ENCODE peak calls at places on chromosome 13, in seven cellular contexts. One of them, this sample, is unnamed.

GRCh38 chr13:41492432-41493267 is 35.3 kb downstream of the RGCC start:
- DNase-seq in T-helper 9 cell: no peak
- DNase-seq in stromal cell of bone marrow: no peak
- DNase-seq in SW 1271: no peak
- DNase-seq in tibial nerve: no peak
- DNase-seq in stimulated activated naive CD8-positive, alpha-beta T cell treated with anti-CD3 and anti-CD28 coated beads, Interleukin-15, Interleukin-2, amounts not matched to agents 100 U/mL and 50 U/mL, for 24 hours: no peak
- DNase-seq in fibroblast of mammary gland: no peak
- DNase-seq in this sample: no peak

GRCh38 chr13:32503727-32504126 is 34.9 kb downstream of the N4BP2L2 start:
- DNase-seq in T-helper 9 cell: no peak
- DNase-seq in stromal cell of bone marrow: no peak
- DNase-seq in SW 1271: no peak
- DNase-seq in tibial nerve: no peak
- DNase-seq in stimulated activated naive CD8-positive, alpha-beta T cell treated with anti-CD3 and anti-CD28 coated beads, Interleukin-15, Interleukin-2, amounts not matched to agents 100 U/mL and 50 U/mL, for 24 hours: no peak
- DNase-seq in fibroblast of mammary gland: no peak
- DNase-seq in this sample: no peak

GRCh38 chr13:32135655-32136054 is 104.1 kb downstream of the FRY start:
- DNase-seq in T-helper 9 cell: no peak
- DNase-seq in stromal cell of bone marrow: no peak
- DNase-seq in SW 1271: no peak
- DNase-seq in tibial nerve: no peak
- DNase-seq in stimulated activated naive CD8-positive, alpha-beta T cell treated with anti-CD3 and anti-CD28 coated beads, Interleukin-15, Interleukin-2, amounts not matched to agents 100 U/mL and 50 U/mL, for 24 hours: no peak
- DNase-seq in fibroblast of mammary gland: peak; percentile 85
- DNase-seq in this sample: no peak

GRCh38 chr13:95256086-95256485 is 45.2 kb downstream of the ABCC4 start:
- DNase-seq in T-helper 9 cell: no peak
- DNase-seq in stromal cell of bone marrow: peak; percentile 44
- DNase-seq in SW 1271: peak; percentile 92
- DNase-seq in tibial nerve: no peak
- DNase-seq in stimulated activated naive CD8-positive, alpha-beta T cell treated with anti-CD3 and anti-CD28 coated beads, Interleukin-15, Interleukin-2, amounts not matched to agents 100 U/mL and 50 U/mL, for 24 hours: no peak
- DNase-seq in fibroblast of mammary gland: peak; percentile 88
- DNase-seq in this sample: no peak

GRCh38 chr13:30421093-30422055 is 919 bp upstream of the UBE2L5 start:
- DNase-seq in T-helper 9 cell: peak; percentile 19
- DNase-seq in stromal cell of bone marrow: peak; percentile 85
- DNase-seq in SW 1271: peak; percentile 53
- DNase-seq in tibial nerve: peak; percentile 76
- DNase-seq in stimulated activated naive CD8-positive, alpha-beta T cell treated with anti-CD3 and anti-CD28 coated beads, Interleukin-15, Interleukin-2, amounts not matched to agents 100 U/mL and 50 U/mL, for 24 hours: peak; percentile 43
- DNase-seq in fibroblast of mammary gland: peak; percentile 81
- DNase-seq in this sample: peak; percentile 18

GRCh38 chr13:114019367-114019766 is 45.5 kb upstream of the C13orf46 start:
- DNase-seq in T-helper 9 cell: peak; percentile 35
- DNase-seq in stromal cell of bone marrow: no peak
- DNase-seq in SW 1271: no peak
- DNase-seq in tibial nerve: no peak
- DNase-seq in stimulated activated naive CD8-positive, alpha-beta T cell treated with anti-CD3 and anti-CD28 coated beads, Interleukin-15, Interleukin-2, amounts not matched to agents 100 U/mL and 50 U/mL, for 24 hours: peak; percentile 64
- DNase-seq in fibroblast of mammary gland: no peak
- DNase-seq in this sample: peak; percentile 40

GRCh38 chr13:59342396-59342795 is 821.3 kb downstream of the DIAPH3 start:
- DNase-seq in T-helper 9 cell: no peak
- DNase-seq in stromal cell of bone marrow: no peak
- DNase-seq in SW 1271: no peak
- DNase-seq in tibial nerve: no peak
- DNase-seq in stimulated activated naive CD8-positive, alpha-beta T cell treated with anti-CD3 and anti-CD28 coated beads, Interleukin-15, Interleukin-2, amounts not matched to agents 100 U/mL and 50 U/mL, for 24 hours: no peak
- DNase-seq in fibroblast of mammary gland: no peak
- DNase-seq in this sample: no peak

GRCh38 chr13:62250501-62251175 is 835.0 kb upstream of the PCDH20 start:
- DNase-seq in T-helper 9 cell: no peak
- DNase-seq in stromal cell of bone marrow: no peak
- DNase-seq in SW 1271: no peak
- DNase-seq in tibial nerve: no peak
- DNase-seq in stimulated activated naive CD8-positive, alpha-beta T cell treated with anti-CD3 and anti-CD28 coated beads, Interleukin-15, Interleukin-2, amounts not matched to agents 100 U/mL and 50 U/mL, for 24 hours: no peak
- DNase-seq in fibroblast of mammary gland: no peak
- DNase-seq in this sample: no peak

GRCh38 chr13:112907916-112908315 is 61.1 kb upstream of the MCF2L start:
- DNase-seq in T-helper 9 cell: no peak
- DNase-seq in stromal cell of bone marrow: no peak
- DNase-seq in SW 1271: no peak
- DNase-seq in tibial nerve: no peak
- DNase-seq in stimulated activated naive CD8-positive, alpha-beta T cell treated with anti-CD3 and anti-CD28 coated beads, Interleukin-15, Interleukin-2, amounts not matched to agents 100 U/mL and 50 U/mL, for 24 hours: no peak
- DNase-seq in fibroblast of mammary gland: no peak
- DNase-seq in this sample: no peak

GRCh38 chr13:103516009-103516795 is 450.0 kb upstream of the SLC10A2 start:
- DNase-seq in T-helper 9 cell: no peak
- DNase-seq in stromal cell of bone marrow: no peak
- DNase-seq in SW 1271: no peak
- DNase-seq in tibial nerve: no peak
- DNase-seq in stimulated activated naive CD8-positive, alpha-beta T cell treated with anti-CD3 and anti-CD28 coated beads, Interleukin-15, Interleukin-2, amounts not matched to agents 100 U/mL and 50 U/mL, for 24 hours: no peak
- DNase-seq in fibroblast of mammary gland: no peak
- DNase-seq in this sample: no peak

GRCh38 chr13:32026619-32027018 is 5.0 kb upstream of the FRY start:
- DNase-seq in T-helper 9 cell: no peak
- DNase-seq in stromal cell of bone marrow: no peak
- DNase-seq in SW 1271: no peak
- DNase-seq in tibial nerve: no peak
- DNase-seq in stimulated activated naive CD8-positive, alpha-beta T cell treated with anti-CD3 and anti-CD28 coated beads, Interleukin-15, Interleukin-2, amounts not matched to agents 100 U/mL and 50 U/mL, for 24 hours: no peak
- DNase-seq in fibroblast of mammary gland: no peak
- DNase-seq in this sample: no peak

GRCh38 chr13:110097013-110097412 is 209.9 kb downstream of the COL4A1 start:
- DNase-seq in T-helper 9 cell: no peak
- DNase-seq in stromal cell of bone marrow: no peak
- DNase-seq in SW 1271: no peak
- DNase-seq in tibial nerve: no peak
- DNase-seq in stimulated activated naive CD8-positive, alpha-beta T cell treated with anti-CD3 and anti-CD28 coated beads, Interleukin-15, Interleukin-2, amounts not matched to agents 100 U/mL and 50 U/mL, for 24 hours: no peak
- DNase-seq in fibroblast of mammary gland: peak; percentile 20
- DNase-seq in this sample: no peak

GRCh38 chr13:100440756-100441421 is 147.7 kb downstream of the GGACT start:
- DNase-seq in T-helper 9 cell: no peak
- DNase-seq in stromal cell of bone marrow: no peak
- DNase-seq in SW 1271: no peak
- DNase-seq in tibial nerve: no peak
- DNase-seq in stimulated activated naive CD8-positive, alpha-beta T cell treated with anti-CD3 and anti-CD28 coated beads, Interleukin-15, Interleukin-2, amounts not matched to agents 100 U/mL and 50 U/mL, for 24 hours: no peak
- DNase-seq in fibroblast of mammary gland: peak; percentile 46
- DNase-seq in this sample: no peak

GRCh38 chr13:43072394-43072793 is 49.0 kb downstream of the DNAJC15 start:
- DNase-seq in T-helper 9 cell: no peak
- DNase-seq in stromal cell of bone marrow: no peak
- DNase-seq in SW 1271: no peak
- DNase-seq in tibial nerve: peak; percentile 46
- DNase-seq in stimulated activated naive CD8-positive, alpha-beta T cell treated with anti-CD3 and anti-CD28 coated beads, Interleukin-15, Interleukin-2, amounts not matched to agents 100 U/mL and 50 U/mL, for 24 hours: no peak
- DNase-seq in fibroblast of mammary gland: peak; percentile 48
- DNase-seq in this sample: no peak

GRCh38 chr13:101751488-101751887 is 299.0 kb downstream of the ITGBL1 start:
- DNase-seq in T-helper 9 cell: no peak
- DNase-seq in stromal cell of bone marrow: peak; percentile 7
- DNase-seq in SW 1271: no peak
- DNase-seq in tibial nerve: no peak
- DNase-seq in stimulated activated naive CD8-positive, alpha-beta T cell treated with anti-CD3 and anti-CD28 coated beads, Interleukin-15, Interleukin-2, amounts not matched to agents 100 U/mL and 50 U/mL, for 24 hours: no peak
- DNase-seq in fibroblast of mammary gland: peak; percentile 90
- DNase-seq in this sample: no peak

GRCh38 chr13:44816701-44817684 is 172.3 kb downstream of the NUFIP1 start:
- DNase-seq in T-helper 9 cell: no peak
- DNase-seq in stromal cell of bone marrow: no peak
- DNase-seq in SW 1271: no peak
- DNase-seq in tibial nerve: no peak
- DNase-seq in stimulated activated naive CD8-positive, alpha-beta T cell treated with anti-CD3 and anti-CD28 coated beads, Interleukin-15, Interleukin-2, amounts not matched to agents 100 U/mL and 50 U/mL, for 24 hours: no peak
- DNase-seq in fibroblast of mammary gland: peak; percentile 62
- DNase-seq in this sample: no peak

GRCh38 chr13:113411216-113412023 is 41.9 kb downstream of the ADPRHL1 start:
- DNase-seq in T-helper 9 cell: no peak
- DNase-seq in stromal cell of bone marrow: peak; percentile 84
- DNase-seq in SW 1271: peak; percentile 3
- DNase-seq in tibial nerve: no peak
- DNase-seq in stimulated activated naive CD8-positive, alpha-beta T cell treated with anti-CD3 and anti-CD28 coated beads, Interleukin-15, Interleukin-2, amounts not matched to agents 100 U/mL and 50 U/mL, for 24 hours: no peak
- DNase-seq in fibroblast of mammary gland: peak; percentile 99
- DNase-seq in this sample: no peak

GRCh38 chr13:44364019-44364418 is 9.6 kb upstream of the SERP2 start:
- DNase-seq in T-helper 9 cell: no peak
- DNase-seq in stromal cell of bone marrow: no peak
- DNase-seq in SW 1271: no peak
- DNase-seq in tibial nerve: no peak
- DNase-seq in stimulated activated naive CD8-positive, alpha-beta T cell treated with anti-CD3 and anti-CD28 coated beads, Interleukin-15, Interleukin-2, amounts not matched to agents 100 U/mL and 50 U/mL, for 24 hours: no peak
- DNase-seq in fibroblast of mammary gland: no peak
- DNase-seq in this sample: no peak

GRCh38 chr13:79709526-79709925 is 228.6 kb downstream of the NDFIP2 start:
- DNase-seq in T-helper 9 cell: no peak
- DNase-seq in stromal cell of bone marrow: no peak
- DNase-seq in SW 1271: no peak
- DNase-seq in tibial nerve: no peak
- DNase-seq in stimulated activated naive CD8-positive, alpha-beta T cell treated with anti-CD3 and anti-CD28 coated beads, Interleukin-15, Interleukin-2, amounts not matched to agents 100 U/mL and 50 U/mL, for 24 hours: no peak
- DNase-seq in fibroblast of mammary gland: peak; percentile 39
- DNase-seq in this sample: no peak

GRCh38 chr13:75481176-75482069 is 546 bp downstream of the TBC1D4 start:
- DNase-seq in T-helper 9 cell: peak; percentile 6
- DNase-seq in stromal cell of bone marrow: no peak
- DNase-seq in SW 1271: no peak
- DNase-seq in tibial nerve: no peak
- DNase-seq in stimulated activated naive CD8-positive, alpha-beta T cell treated with anti-CD3 and anti-CD28 coated beads, Interleukin-15, Interleukin-2, amounts not matched to agents 100 U/mL and 50 U/mL, for 24 hours: peak; percentile 48
- DNase-seq in fibroblast of mammary gland: no peak
- DNase-seq in this sample: no peak

GRCh38 chr13:112894673-112895481 is 74.1 kb upstream of the MCF2L start:
- DNase-seq in T-helper 9 cell: no peak
- DNase-seq in stromal cell of bone marrow: no peak
- DNase-seq in SW 1271: no peak
- DNase-seq in tibial nerve: no peak
- DNase-seq in stimulated activated naive CD8-positive, alpha-beta T cell treated with anti-CD3 and anti-CD28 coated beads, Interleukin-15, Interleukin-2, amounts not matched to agents 100 U/mL and 50 U/mL, for 24 hours: no peak
- DNase-seq in fibroblast of mammary gland: no peak
- DNase-seq in this sample: no peak

GRCh38 chr13:24680258-24680920 is at the start of gene ATP12A:
- DNase-seq in T-helper 9 cell: peak; percentile 20
- DNase-seq in stromal cell of bone marrow: no peak
- DNase-seq in SW 1271: no peak
- DNase-seq in tibial nerve: no peak
- DNase-seq in stimulated activated naive CD8-positive, alpha-beta T cell treated with anti-CD3 and anti-CD28 coated beads, Interleukin-15, Interleukin-2, amounts not matched to agents 100 U/mL and 50 U/mL, for 24 hours: peak; percentile 49
- DNase-seq in fibroblast of mammary gland: no peak
- DNase-seq in this sample: peak; percentile 4

GRCh38 chr13:29507356-29507755 is 88.1 kb downstream of the SLC7A1 start:
- DNase-seq in T-helper 9 cell: no peak
- DNase-seq in stromal cell of bone marrow: no peak
- DNase-seq in SW 1271: no peak
- DNase-seq in tibial nerve: no peak
- DNase-seq in stimulated activated naive CD8-positive, alpha-beta T cell treated with anti-CD3 and anti-CD28 coated beads, Interleukin-15, Interleukin-2, amounts not matched to agents 100 U/mL and 50 U/mL, for 24 hours: no peak
- DNase-seq in fibroblast of mammary gland: peak; percentile 26
- DNase-seq in this sample: no peak

GRCh38 chr13:95267662-95268369 is 33.4 kb downstream of the ABCC4 start:
- DNase-seq in T-helper 9 cell: no peak
- DNase-seq in stromal cell of bone marrow: peak; percentile 51
- DNase-seq in SW 1271: no peak
- DNase-seq in tibial nerve: no peak
- DNase-seq in stimulated activated naive CD8-positive, alpha-beta T cell treated with anti-CD3 and anti-CD28 coated beads, Interleukin-15, Interleukin-2, amounts not matched to agents 100 U/mL and 50 U/mL, for 24 hours: no peak
- DNase-seq in fibroblast of mammary gland: peak; percentile 93
- DNase-seq in this sample: no peak

GRCh38 chr13:39823063-39823713 is 167.7 kb downstream of the COG6 start:
- DNase-seq in T-helper 9 cell: no peak
- DNase-seq in stromal cell of bone marrow: no peak
- DNase-seq in SW 1271: no peak
- DNase-seq in tibial nerve: no peak
- DNase-seq in stimulated activated naive CD8-positive, alpha-beta T cell treated with anti-CD3 and anti-CD28 coated beads, Interleukin-15, Interleukin-2, amounts not matched to agents 100 U/mL and 50 U/mL, for 24 hours: no peak
- DNase-seq in fibroblast of mammary gland: no peak
- DNase-seq in this sample: no peak

GRCh38 chr13:113540523-113540922 is 44.0 kb upstream of the TFDP1 start:
- DNase-seq in T-helper 9 cell: no peak
- DNase-seq in stromal cell of bone marrow: no peak
- DNase-seq in SW 1271: no peak
- DNase-seq in tibial nerve: no peak
- DNase-seq in stimulated activated naive CD8-positive, alpha-beta T cell treated with anti-CD3 and anti-CD28 coated beads, Interleukin-15, Interleukin-2, amounts not matched to agents 100 U/mL and 50 U/mL, for 24 hours: no peak
- DNase-seq in fibroblast of mammary gland: no peak
- DNase-seq in this sample: no peak

GRCh38 chr13:103965506-103966243 is 899.5 kb upstream of the SLC10A2 start:
- DNase-seq in T-helper 9 cell: no peak
- DNase-seq in stromal cell of bone marrow: no peak
- DNase-seq in SW 1271: no peak
- DNase-seq in tibial nerve: no peak
- DNase-seq in stimulated activated naive CD8-positive, alpha-beta T cell treated with anti-CD3 and anti-CD28 coated beads, Interleukin-15, Interleukin-2, amounts not matched to agents 100 U/mL and 50 U/mL, for 24 hours: no peak
- DNase-seq in fibroblast of mammary gland: no peak
- DNase-seq in this sample: no peak

This sample was measured in T follicular helper cell.